ENCODE peak calls at places on chromosomes 13 and 19, in four cellular contexts. One of them, this sample, is unnamed.

GRCh38 chr13:113863511-113864302 is at the start of gene GAS6:
- DNase-seq in H1: peak
- DNase-seq in GM12878: no peak
- DNase-seq in K562: peak
- DNase-seq in this sample: no peak

GRCh38 chr13:49693191-49693733 is 2.0 kb upstream of the EBPL start:
- DNase-seq in H1: no peak
- DNase-seq in GM12878: no peak
- DNase-seq in K562: no peak
- DNase-seq in this sample: peak

GRCh38 chr13:113226873-113227272 is 17.5 kb downstream of the CUL4A start:
- DNase-seq in K562: no peak
- DNase-seq in H1: no peak
- DNase-seq in GM12878: no peak
- DNase-seq in this sample: peak

GRCh38 chr19:51887522-51888498 is at the start of gene ZNF577:
- DNase-seq in K562: no peak
- DNase-seq in H1: peak
- DNase-seq in GM12878: no peak
- DNase-seq in this sample: peak

GRCh38 chr19:44332145-44332544 is 24.3 kb downstream of the ZNF112 start:
- DNase-seq in K562: no peak
- DNase-seq in H1: no peak
- DNase-seq in GM12878: no peak
- DNase-seq in this sample: no peak

GRCh38 chr19:7647156-7647555 is 10.2 kb downstream of the STXBP2 start:
- DNase-seq in H1: no peak
- DNase-seq in GM12878: no peak
- DNase-seq in K562: no peak
- DNase-seq in this sample: no peak

GRCh38 chr19:5138606-5139594 is 170.0 kb downstream of the KDM4B start:
- DNase-seq in GM12878: peak
- DNase-seq in K562: no peak
- DNase-seq in H1: no peak
- DNase-seq in this sample: peak

GRCh38 chr13:110106726-110107125 is 200.2 kb downstream of the COL4A1 start:
- DNase-seq in K562: no peak
- DNase-seq in GM12878: no peak
- DNase-seq in H1: no peak
- DNase-seq in this sample: no peak

GRCh38 chr13:97946951-97947588 is 6.4 kb upstream of the IPO5 start:
- DNase-seq in H1: no peak
- DNase-seq in GM12878: no peak
- DNase-seq in K562: no peak
- DNase-seq in this sample: peak

GRCh38 chr13:106118050-106118449 is 417.4 kb downstream of the EFNB2 start:
- DNase-seq in H1: no peak
- DNase-seq in K562: no peak
- DNase-seq in GM12878: no peak
- DNase-seq in this sample: peak

GRCh38 chr19:32330149-32330548 is 15.3 kb upstream of the ZNF507 start:
- DNase-seq in H1: no peak
- DNase-seq in K562: no peak
- DNase-seq in GM12878: no peak
- DNase-seq in this sample: no peak

GRCh38 chr19:31572671-31573298 is 223.5 kb upstream of the TSHZ3 start:
- DNase-seq in H1: no peak
- DNase-seq in GM12878: no peak
- DNase-seq in K562: no peak
- DNase-seq in this sample: no peak

GRCh38 chr19:15466851-15467733 is 2.7 kb upstream of the RASAL3 start:
- DNase-seq in K562: no peak
- DNase-seq in GM12878: peak
- DNase-seq in H1: no peak
- DNase-seq in this sample: peak

GRCh38 chr13:88751994-88752393 is 1080.8 kb downstream of the SLITRK5 start:
- DNase-seq in K562: no peak
- DNase-seq in GM12878: no peak
- DNase-seq in H1: no peak
- DNase-seq in this sample: no peak

GRCh38 chr19:11642902-11643301 is 45.6 kb downstream of the ZNF627 start:
- DNase-seq in GM12878: no peak
- DNase-seq in H1: no peak
- DNase-seq in K562: no peak
- DNase-seq in this sample: no peak

GRCh38 chr19:38849746-38850230 is at the start of gene HNRNPL:
- DNase-seq in GM12878: no peak
- DNase-seq in H1: peak
- DNase-seq in K562: peak
- DNase-seq in this sample: no peak

GRCh38 chr13:100674363-100674847 is at the start of gene TMTC4:
- DNase-seq in K562: peak
- DNase-seq in GM12878: no peak
- DNase-seq in H1: no peak
- DNase-seq in this sample: no peak

GRCh38 chr13:50650936-50651638 is 192.4 kb downstream of the DLEU7 start:
- DNase-seq in K562: no peak
- DNase-seq in GM12878: no peak
- DNase-seq in H1: no peak
- DNase-seq in this sample: peak

GRCh38 chr19:1396019-1396767 is 5.1 kb downstream of the GAMT start:
- DNase-seq in K562: peak
- DNase-seq in GM12878: no peak
- DNase-seq in H1: no peak
- DNase-seq in this sample: no peak

GRCh38 chr13:113903912-113904311 is 40.0 kb upstream of the GAS6 start:
- DNase-seq in K562: no peak
- DNase-seq in H1: no peak
- DNase-seq in GM12878: no peak
- DNase-seq in this sample: no peak

GRCh38 chr13:76860706-76861105 is 25.5 kb downstream of the KCTD12 start:
- DNase-seq in GM12878: no peak
- DNase-seq in H1: no peak
- DNase-seq in K562: no peak
- DNase-seq in this sample: no peak

GRCh38 chr19:39138221-39139211 is 12.9 kb downstream of the PAK4 start:
- DNase-seq in H1: no peak
- DNase-seq in GM12878: no peak
- DNase-seq in K562: no peak
- DNase-seq in this sample: no peak

GRCh38 chr13:43237616-43238015 is 214.2 kb downstream of the DNAJC15 start:
- DNase-seq in K562: no peak
- DNase-seq in H1: no peak
- DNase-seq in GM12878: no peak
- DNase-seq in this sample: no peak

GRCh38 chr13:40665061-40665753 is 1.2 kb downstream of the FOXO1 start:
- DNase-seq in H1: peak
- DNase-seq in GM12878: no peak
- DNase-seq in K562: peak
- DNase-seq in this sample: no peak

GRCh38 chr19:5803752-5804515 is 933 bp upstream of the NRTN start:
- DNase-seq in GM12878: peak
- DNase-seq in H1: peak
- DNase-seq in K562: peak
- DNase-seq in this sample: peak

GRCh38 chr19:40575326-40575725 is 1.3 kb upstream of the SHKBP1 start:
- DNase-seq in H1: peak
- DNase-seq in GM12878: no peak
- DNase-seq in K562: no peak
- DNase-seq in this sample: no peak
- TF ChIP-seq CEBPB in H1: no peak
- TF ChIP-seq CEBPB in GM12878: no peak
- TF ChIP-seq CEBPB in K562: no peak
- TF ChIP-seq CEBPB in this sample: no peak

GRCh38 chr19:18429717-18430416 is 8.1 kb downstream of the ISYNA1 start:
- DNase-seq in H1: no peak
- DNase-seq in K562: no peak
- DNase-seq in GM12878: no peak
- DNase-seq in this sample: no peak

GRCh38 chr19:18427752-18428131 is 8.5 kb downstream of the SSBP4 start:
- DNase-seq in H1: no peak
- DNase-seq in K562: no peak
- DNase-seq in GM12878: no peak
- DNase-seq in this sample: no peak

GRCh38 chr19:18427080-18427751 is 8.0 kb downstream of the SSBP4 start:
- DNase-seq in K562: no peak
- DNase-seq in GM12878: no peak
- DNase-seq in H1: no peak
- DNase-seq in this sample: no peak

GRCh38 chr19:18428837-18429674 is 8.9 kb downstream of the ISYNA1 start:
- DNase-seq in GM12878: no peak
- DNase-seq in H1: peak
- DNase-seq in K562: peak
- DNase-seq in this sample: peak

GRCh38 chr19:18428173-18428836 is 9.1 kb downstream of the SSBP4 start:
- DNase-seq in GM12878: no peak
- DNase-seq in K562: no peak
- DNase-seq in H1: no peak
- DNase-seq in this sample: no peak
- TF ChIP-seq CHD1 in GM12878: no peak
- TF ChIP-seq CHD1 in K562: no peak
- TF ChIP-seq CHD1 in H1: no peak
- TF ChIP-seq CHD1 in this sample: no peak

GRCh38 chr19:49491030-49491803 is 3.8 kb downstream of the RPL13A start:
- DNase-seq in GM12878: no peak
- DNase-seq in K562: peak
- DNase-seq in H1: no peak
- DNase-seq in this sample: no peak
- TF ChIP-seq CEBPB in GM12878: no peak
- TF ChIP-seq CEBPB in K562: no peak
- TF ChIP-seq CEBPB in H1: no peak
- TF ChIP-seq CEBPB in this sample: no peak

DNA sequence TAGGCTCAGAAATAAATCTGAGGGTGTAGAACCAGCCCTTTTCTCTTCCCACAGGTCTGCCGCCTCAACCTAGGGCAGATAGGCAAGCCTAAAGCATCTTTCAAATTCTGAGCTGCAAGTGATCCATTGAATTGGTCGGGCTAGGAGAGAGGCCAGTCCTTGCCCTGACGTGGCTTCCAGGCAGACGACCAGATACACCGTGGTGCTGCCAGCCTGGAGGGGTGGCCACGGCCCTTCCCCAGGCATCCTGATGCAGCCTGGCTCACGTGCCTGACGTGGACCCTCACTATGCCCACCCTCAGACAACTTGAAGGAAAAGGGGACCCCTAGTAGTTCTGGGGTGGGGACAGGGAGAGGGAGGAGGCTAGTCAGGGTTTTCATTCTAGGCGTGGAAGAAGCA is 859.3 kb upstream of the KLHL1 start:
- DNase-seq in GM12878: no peak
- DNase-seq in K562: no peak
- DNase-seq in H1: no peak
- DNase-seq in this sample: no peak
- TF ChIP-seq CHD1 in GM12878: no peak
- TF ChIP-seq CHD1 in K562: no peak
- TF ChIP-seq CHD1 in H1: no peak
- TF ChIP-seq CHD1 in this sample: no peak

DNA sequence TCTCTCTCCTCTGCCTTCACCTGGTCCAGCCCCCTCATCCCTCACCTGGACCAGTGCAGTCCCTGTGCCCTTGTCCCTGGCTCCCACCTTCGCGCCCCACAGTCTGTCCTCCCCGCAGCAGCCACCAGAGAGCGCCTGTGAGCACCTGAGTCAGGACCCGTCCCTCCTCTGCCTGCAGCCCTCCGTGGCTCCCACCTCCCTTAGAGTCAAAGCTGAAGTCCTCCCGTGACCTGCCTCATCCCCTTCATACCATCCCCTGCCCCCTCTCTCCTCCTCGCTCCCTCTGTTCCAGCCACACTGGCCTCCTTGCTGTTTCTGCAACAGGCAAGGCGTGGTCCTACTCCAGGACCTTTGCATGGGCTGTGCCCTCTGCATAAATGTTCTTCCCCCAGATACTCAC is 10.3 kb downstream of the CELF5 start:
- DNase-seq in K562: peak
- DNase-seq in H1: peak
- DNase-seq in GM12878: no peak
- DNase-seq in this sample: no peak
- TF ChIP-seq CEBPB in K562: no peak
- TF ChIP-seq CEBPB in H1: no peak
- TF ChIP-seq CEBPB in GM12878: no peak
- TF ChIP-seq CEBPB in this sample: no peak

DNA sequence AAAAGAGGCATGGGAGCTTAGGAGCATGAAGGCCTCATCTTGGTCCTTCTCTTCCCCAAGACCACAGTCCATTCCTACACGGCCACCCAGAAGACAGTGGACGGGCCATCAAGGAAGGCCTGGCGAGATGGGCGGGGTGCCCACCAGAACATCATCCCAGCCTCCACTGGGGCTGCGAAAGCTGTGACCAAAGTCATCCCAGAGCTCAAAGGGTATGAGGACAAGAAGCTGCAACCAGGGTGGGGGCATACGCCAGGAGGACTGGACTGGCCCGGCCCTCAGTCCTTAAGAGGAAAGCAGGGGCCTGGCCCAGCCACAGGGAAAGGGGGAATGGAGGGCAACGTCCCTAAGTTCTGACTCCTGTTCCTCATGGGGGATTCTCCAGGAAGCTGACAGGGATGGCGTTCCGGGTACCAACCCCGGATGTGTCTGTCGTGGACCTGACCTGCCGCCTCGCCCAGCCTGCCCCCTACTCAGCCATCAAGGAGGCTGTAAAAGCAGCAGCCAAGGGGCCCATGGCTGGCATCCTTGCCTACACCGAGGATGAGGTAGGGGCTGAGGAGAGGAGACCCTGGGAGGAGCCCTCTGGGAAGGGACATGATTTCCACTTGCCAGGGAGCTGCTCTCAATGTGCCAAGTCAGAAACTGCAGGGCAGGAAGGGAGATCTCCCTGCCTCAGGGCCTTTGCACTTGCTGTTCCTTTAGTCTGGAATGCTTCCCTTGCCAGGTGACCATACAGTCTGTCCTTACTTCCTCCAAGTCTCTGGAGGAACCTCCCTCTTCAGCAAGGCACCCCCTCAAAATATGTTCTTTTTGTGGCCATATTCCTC is 1.9 kb upstream of the TMEM147 start:
- DNase-seq in K562: no peak
- DNase-seq in GM12878: no peak
- DNase-seq in H1: no peak
- DNase-seq in this sample: no peak
- TF ChIP-seq CHD1 in K562: no peak
- TF ChIP-seq CHD1 in GM12878: no peak
- TF ChIP-seq CHD1 in H1: no peak
- TF ChIP-seq CHD1 in this sample: no peak